ENCODE peak calls at places on chromosomes 3 and 15, in nine cellular contexts. One of them, this sample, is unnamed.

GRCh38 chr3:179016979-179017670 is 54.5 kb downstream of the ZMAT3 start:
- DNase-seq in stomach: no peak
- DNase-seq in HL-60: no peak
- DNase-seq in SK-N-SH: no peak
- DNase-seq in esophagus squamous epithelium: no peak
- DNase-seq in left lung: no peak
- DNase-seq in mammary epithelial cell: no peak
- DNase-seq in heart left ventricle: no peak
- DNase-seq in fibroblast of lung: no peak
- DNase-seq in this sample: no peak

GRCh38 chr15:28942046-28942445 is 56.3 kb downstream of the APBA2 start:
- DNase-seq in stomach: peak
- DNase-seq in HL-60: no peak
- DNase-seq in SK-N-SH: no peak
- DNase-seq in esophagus squamous epithelium: no peak
- DNase-seq in left lung: no peak
- DNase-seq in mammary epithelial cell: no peak
- DNase-seq in heart left ventricle: no peak
- DNase-seq in fibroblast of lung: no peak
- DNase-seq in this sample: no peak

GRCh38 chr3:152071924-152072323 is 196.8 kb upstream of the MBNL1 start:
- DNase-seq in stomach: no peak
- DNase-seq in HL-60: peak
- DNase-seq in SK-N-SH: peak
- DNase-seq in esophagus squamous epithelium: no peak
- DNase-seq in left lung: no peak
- DNase-seq in mammary epithelial cell: peak
- DNase-seq in heart left ventricle: no peak
- DNase-seq in fibroblast of lung: peak
- DNase-seq in this sample: no peak

GRCh38 chr3:142724682-142725351 is 983 bp downstream of the TRPC1 start:
- DNase-seq in stomach: no peak
- DNase-seq in HL-60: no peak
- DNase-seq in SK-N-SH: peak
- DNase-seq in esophagus squamous epithelium: no peak
- DNase-seq in left lung: peak
- DNase-seq in mammary epithelial cell: peak
- DNase-seq in heart left ventricle: peak
- DNase-seq in fibroblast of lung: peak
- DNase-seq in this sample: peak

GRCh38 chr15:52795464-52796227 is 5.5 kb upstream of the ONECUT1 start:
- DNase-seq in stomach: no peak
- DNase-seq in HL-60: no peak
- DNase-seq in SK-N-SH: no peak
- DNase-seq in esophagus squamous epithelium: no peak
- DNase-seq in left lung: no peak
- DNase-seq in mammary epithelial cell: no peak
- DNase-seq in heart left ventricle: no peak
- DNase-seq in fibroblast of lung: no peak
- DNase-seq in this sample: no peak

GRCh38 chr15:96410175-96411055 is 79.9 kb downstream of the NR2F2 start:
- DNase-seq in stomach: no peak
- DNase-seq in HL-60: no peak
- DNase-seq in SK-N-SH: no peak
- DNase-seq in esophagus squamous epithelium: no peak
- DNase-seq in left lung: no peak
- DNase-seq in mammary epithelial cell: no peak
- DNase-seq in heart left ventricle: no peak
- DNase-seq in fibroblast of lung: no peak
- DNase-seq in this sample: no peak

GRCh38 chr3:135736740-135737139 is 228.8 kb upstream of the PPP2R3A start:
- DNase-seq in stomach: no peak
- DNase-seq in HL-60: peak
- DNase-seq in SK-N-SH: no peak
- DNase-seq in esophagus squamous epithelium: no peak
- DNase-seq in left lung: no peak
- DNase-seq in mammary epithelial cell: peak
- DNase-seq in heart left ventricle: no peak
- DNase-seq in fibroblast of lung: peak
- DNase-seq in this sample: no peak

GRCh38 chr3:117628896-117629295 is 919.3 kb downstream of the TUSC7 start:
- DNase-seq in stomach: peak
- DNase-seq in HL-60: no peak
- DNase-seq in SK-N-SH: peak
- DNase-seq in esophagus squamous epithelium: no peak
- DNase-seq in left lung: peak
- DNase-seq in mammary epithelial cell: no peak
- DNase-seq in heart left ventricle: no peak
- DNase-seq in fibroblast of lung: peak
- DNase-seq in this sample: no peak

GRCh38 chr3:172084871-172085556 is 45.6 kb downstream of the FNDC3B start:
- DNase-seq in stomach: no peak
- DNase-seq in HL-60: no peak
- DNase-seq in SK-N-SH: no peak
- DNase-seq in esophagus squamous epithelium: no peak
- DNase-seq in left lung: no peak
- DNase-seq in mammary epithelial cell: no peak
- DNase-seq in heart left ventricle: no peak
- DNase-seq in fibroblast of lung: peak
- DNase-seq in this sample: no peak

GRCh38 chr3:87269723-87270122 is 6.7 kb downstream of the POU1F1 start:
- DNase-seq in stomach: no peak
- DNase-seq in HL-60: no peak
- DNase-seq in SK-N-SH: no peak
- DNase-seq in esophagus squamous epithelium: no peak
- DNase-seq in left lung: no peak
- DNase-seq in mammary epithelial cell: no peak
- DNase-seq in heart left ventricle: no peak
- DNase-seq in fibroblast of lung: no peak
- DNase-seq in this sample: no peak

GRCh38 chr3:108209579-108209978 is 12.6 kb downstream of the IFT57 start:
- DNase-seq in stomach: no peak
- DNase-seq in HL-60: no peak
- DNase-seq in SK-N-SH: no peak
- DNase-seq in esophagus squamous epithelium: no peak
- DNase-seq in left lung: no peak
- DNase-seq in mammary epithelial cell: no peak
- DNase-seq in heart left ventricle: no peak
- DNase-seq in fibroblast of lung: no peak
- DNase-seq in this sample: no peak

GRCh38 chr3:124837730-124838186 is 49.4 kb downstream of the ITGB5 start:
- DNase-seq in stomach: peak
- DNase-seq in HL-60: no peak
- DNase-seq in SK-N-SH: peak
- DNase-seq in esophagus squamous epithelium: no peak
- DNase-seq in left lung: no peak
- DNase-seq in mammary epithelial cell: peak
- DNase-seq in heart left ventricle: peak
- DNase-seq in fibroblast of lung: peak
- DNase-seq in this sample: no peak

GRCh38 chr15:81334768-81335447 is 11.0 kb upstream of the STARD5 start:
- DNase-seq in stomach: no peak
- DNase-seq in HL-60: no peak
- DNase-seq in SK-N-SH: no peak
- DNase-seq in esophagus squamous epithelium: no peak
- DNase-seq in left lung: no peak
- DNase-seq in mammary epithelial cell: no peak
- DNase-seq in heart left ventricle: no peak
- DNase-seq in fibroblast of lung: peak
- DNase-seq in this sample: no peak

GRCh38 chr3:4977001-4977888 is 2.0 kb upstream of the BHLHE40 start:
- DNase-seq in stomach: peak
- DNase-seq in HL-60: peak
- DNase-seq in SK-N-SH: peak
- DNase-seq in esophagus squamous epithelium: no peak
- DNase-seq in left lung: peak
- DNase-seq in mammary epithelial cell: peak
- DNase-seq in heart left ventricle: peak
- DNase-seq in fibroblast of lung: peak
- DNase-seq in this sample: peak

GRCh38 chr3:195095704-195096036 is 175.3 kb downstream of the XXYLT1 start:
- DNase-seq in stomach: no peak
- DNase-seq in HL-60: no peak
- DNase-seq in SK-N-SH: no peak
- DNase-seq in esophagus squamous epithelium: no peak
- DNase-seq in left lung: peak
- DNase-seq in mammary epithelial cell: peak
- DNase-seq in heart left ventricle: no peak
- DNase-seq in fibroblast of lung: peak
- DNase-seq in this sample: no peak

GRCh38 chr15:91929509-91929908 is 76.0 kb downstream of the SLCO3A1 start:
- DNase-seq in stomach: no peak
- DNase-seq in HL-60: no peak
- DNase-seq in SK-N-SH: peak
- DNase-seq in esophagus squamous epithelium: no peak
- DNase-seq in left lung: no peak
- DNase-seq in mammary epithelial cell: no peak
- DNase-seq in heart left ventricle: peak
- DNase-seq in fibroblast of lung: no peak
- DNase-seq in this sample: no peak

GRCh38 chr3:194840661-194841514 is 155.2 kb downstream of the FAM43A start:
- DNase-seq in stomach: no peak
- DNase-seq in HL-60: no peak
- DNase-seq in SK-N-SH: peak
- DNase-seq in esophagus squamous epithelium: no peak
- DNase-seq in left lung: no peak
- DNase-seq in mammary epithelial cell: peak
- DNase-seq in heart left ventricle: no peak
- DNase-seq in fibroblast of lung: peak
- DNase-seq in this sample: no peak

GRCh38 chr3:196821806-196822355 is 45.8 kb upstream of the SENP5 start:
- DNase-seq in stomach: no peak
- DNase-seq in HL-60: no peak
- DNase-seq in SK-N-SH: no peak
- DNase-seq in esophagus squamous epithelium: no peak
- DNase-seq in left lung: no peak
- DNase-seq in mammary epithelial cell: no peak
- DNase-seq in heart left ventricle: no peak
- DNase-seq in fibroblast of lung: peak
- DNase-seq in this sample: no peak

GRCh38 chr15:67419705-67420104 is 101.2 kb upstream of the C15orf61 start:
- DNase-seq in stomach: no peak
- DNase-seq in HL-60: no peak
- DNase-seq in SK-N-SH: no peak
- DNase-seq in esophagus squamous epithelium: no peak
- DNase-seq in left lung: no peak
- DNase-seq in mammary epithelial cell: no peak
- DNase-seq in heart left ventricle: no peak
- DNase-seq in fibroblast of lung: no peak
- DNase-seq in this sample: no peak
- H3K27ac ChIP-seq in stomach: no peak
- H3K27ac ChIP-seq in HL-60: no peak
- H3K27ac ChIP-seq in SK-N-SH: no peak
- H3K27ac ChIP-seq in esophagus squamous epithelium: no peak
- H3K27ac ChIP-seq in left lung: no peak
- H3K27ac ChIP-seq in mammary epithelial cell: no peak
- H3K27ac ChIP-seq in heart left ventricle: no peak
- H3K27ac ChIP-seq in fibroblast of lung: no peak
- H3K27ac ChIP-seq in this sample: no peak

GRCh38 chr3:146247906-146248305 is 3.0 kb downstream of the PLSCR4 start:
- DNase-seq in stomach: no peak
- DNase-seq in HL-60: no peak
- DNase-seq in SK-N-SH: no peak
- DNase-seq in esophagus squamous epithelium: no peak
- DNase-seq in left lung: no peak
- DNase-seq in mammary epithelial cell: no peak
- DNase-seq in heart left ventricle: no peak
- DNase-seq in fibroblast of lung: no peak
- DNase-seq in this sample: no peak
- H3K27ac ChIP-seq in stomach: no peak
- H3K27ac ChIP-seq in HL-60: no peak
- H3K27ac ChIP-seq in SK-N-SH: no peak
- H3K27ac ChIP-seq in esophagus squamous epithelium: no peak
- H3K27ac ChIP-seq in left lung: no peak
- H3K27ac ChIP-seq in mammary epithelial cell: no peak
- H3K27ac ChIP-seq in heart left ventricle: no peak
- H3K27ac ChIP-seq in fibroblast of lung: no peak
- H3K27ac ChIP-seq in this sample: no peak

DNA sequence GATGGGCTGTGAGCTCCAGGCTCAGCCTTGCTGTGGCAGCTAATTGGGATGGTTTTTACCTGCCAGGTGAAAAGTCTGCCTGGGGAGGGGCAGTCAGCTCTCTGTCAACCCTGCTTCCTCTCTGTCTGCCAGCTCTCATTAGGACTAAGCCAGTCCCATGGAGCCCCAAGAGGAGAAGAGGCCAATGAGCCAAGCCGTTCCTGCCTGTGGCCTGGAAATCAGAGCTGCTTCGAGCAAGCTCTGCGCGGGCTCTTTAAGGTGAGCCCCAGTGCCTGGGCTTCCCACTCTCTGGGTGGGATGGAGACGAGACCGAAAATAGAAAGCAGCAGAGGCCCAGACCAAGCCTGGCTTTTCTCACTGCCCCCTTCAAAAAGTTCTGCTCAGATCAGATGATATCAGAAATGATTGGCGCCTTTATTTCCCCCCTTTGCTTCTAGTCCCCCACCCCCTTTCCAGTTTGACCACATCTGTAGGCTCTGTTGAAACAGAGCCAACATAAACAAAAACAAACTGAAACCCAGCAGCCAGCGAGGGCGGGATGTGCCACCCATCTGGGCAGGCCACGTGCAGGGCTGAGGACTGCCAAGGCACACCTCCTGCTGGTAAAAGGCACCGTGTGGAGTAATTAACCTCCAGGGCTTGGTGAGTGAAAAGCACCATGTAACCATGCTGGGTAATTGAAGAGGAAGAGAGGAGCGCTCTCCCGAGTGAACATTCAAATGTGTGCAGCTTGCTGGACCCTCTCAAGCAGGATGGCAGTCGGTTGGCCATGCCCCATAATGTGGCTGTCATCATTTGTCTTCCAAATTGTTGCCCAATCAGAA is 471.0 kb upstream of the PROK2 start:
- DNase-seq in stomach: peak
- DNase-seq in HL-60: no peak
- DNase-seq in SK-N-SH: peak
- DNase-seq in esophagus squamous epithelium: no peak
- DNase-seq in left lung: no peak
- DNase-seq in mammary epithelial cell: peak
- DNase-seq in heart left ventricle: peak
- DNase-seq in fibroblast of lung: no peak
- DNase-seq in this sample: no peak
- H3K27ac ChIP-seq in stomach: peak
- H3K27ac ChIP-seq in HL-60: no peak
- H3K27ac ChIP-seq in SK-N-SH: no peak
- H3K27ac ChIP-seq in esophagus squamous epithelium: peak
- H3K27ac ChIP-seq in left lung: no peak
- H3K27ac ChIP-seq in mammary epithelial cell: no peak
- H3K27ac ChIP-seq in heart left ventricle: no peak
- H3K27ac ChIP-seq in fibroblast of lung: no peak
- H3K27ac ChIP-seq in this sample: no peak

DNA sequence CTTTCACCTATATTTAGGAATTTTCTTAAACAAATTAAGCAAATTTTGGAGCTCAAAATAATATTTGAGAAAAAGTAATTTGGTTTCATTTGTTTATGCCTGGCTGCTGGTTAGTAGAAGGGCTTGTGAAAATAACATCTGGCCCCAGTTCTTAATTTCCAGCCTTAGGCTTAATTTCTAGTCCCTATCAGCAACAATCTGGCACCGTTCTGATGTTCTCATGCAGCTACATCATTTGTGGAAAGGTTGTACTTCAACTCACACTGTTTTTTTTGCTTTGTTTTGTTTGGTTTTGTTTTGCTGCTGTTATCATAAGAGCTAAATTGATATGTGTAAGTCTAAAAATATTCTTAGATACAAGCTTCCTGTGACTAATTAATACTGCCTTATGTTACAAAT is 8.8 kb downstream of the CPA3 start:
- DNase-seq in stomach: no peak
- DNase-seq in HL-60: no peak
- DNase-seq in SK-N-SH: peak
- DNase-seq in esophagus squamous epithelium: no peak
- DNase-seq in left lung: no peak
- DNase-seq in mammary epithelial cell: no peak
- DNase-seq in heart left ventricle: no peak
- DNase-seq in fibroblast of lung: peak
- DNase-seq in this sample: no peak
- H3K27ac ChIP-seq in stomach: no peak
- H3K27ac ChIP-seq in HL-60: no peak
- H3K27ac ChIP-seq in SK-N-SH: no peak
- H3K27ac ChIP-seq in esophagus squamous epithelium: no peak
- H3K27ac ChIP-seq in left lung: no peak
- H3K27ac ChIP-seq in mammary epithelial cell: no peak
- H3K27ac ChIP-seq in heart left ventricle: no peak
- H3K27ac ChIP-seq in fibroblast of lung: no peak
- H3K27ac ChIP-seq in this sample: no peak